ENCODE peak calls at places on chromosome 4, in nine cellular contexts. One of them, this sample, is unnamed.

GRCh38 chr4:176185068-176185467 is 10.3 kb downstream of the SPATA4 start:
- DNase-seq in left colon: no peak
- DNase-seq in spleen: no peak
- DNase-seq in D721Med: no peak
- DNase-seq in MCF 10A: peak
- DNase-seq in caudate nucleus: no peak
- DNase-seq in activated effector memory CD4-positive, alpha-beta T cell treated with Interleukin-2 at 50 U/mL for 16 hours: no peak
- DNase-seq in substantia nigra: no peak
- DNase-seq in omental fat pad: no peak
- DNase-seq in this sample: no peak

GRCh38 chr4:78219825-78220224 is 162.7 kb downstream of the FRAS1 start:
- DNase-seq in omental fat pad: no peak
- DNase-seq in D721Med: no peak
- DNase-seq in MCF 10A: no peak
- DNase-seq in activated effector memory CD4-positive, alpha-beta T cell treated with Interleukin-2 at 50 U/mL for 16 hours: no peak
- DNase-seq in caudate nucleus: no peak
- DNase-seq in substantia nigra: no peak
- DNase-seq in left colon: no peak
- DNase-seq in spleen: no peak
- DNase-seq in this sample: no peak

GRCh38 chr4:172666711-172667368 is 501.8 kb upstream of the GALNT7 start:
- DNase-seq in substantia nigra: no peak
- DNase-seq in spleen: no peak
- DNase-seq in caudate nucleus: no peak
- DNase-seq in MCF 10A: peak
- DNase-seq in left colon: no peak
- DNase-seq in omental fat pad: no peak
- DNase-seq in activated effector memory CD4-positive, alpha-beta T cell treated with Interleukin-2 at 50 U/mL for 16 hours: no peak
- DNase-seq in D721Med: no peak
- DNase-seq in this sample: no peak

GRCh38 chr4:168981460-168981859 is 28.6 kb downstream of the CBR4 start:
- DNase-seq in caudate nucleus: no peak
- DNase-seq in left colon: no peak
- DNase-seq in MCF 10A: no peak
- DNase-seq in activated effector memory CD4-positive, alpha-beta T cell treated with Interleukin-2 at 50 U/mL for 16 hours: no peak
- DNase-seq in substantia nigra: no peak
- DNase-seq in D721Med: no peak
- DNase-seq in omental fat pad: no peak
- DNase-seq in spleen: no peak
- DNase-seq in this sample: no peak

GRCh38 chr4:69075061-69075792 is 21.0 kb upstream of the UGT2B7 start:
- DNase-seq in caudate nucleus: no peak
- DNase-seq in spleen: no peak
- DNase-seq in MCF 10A: no peak
- DNase-seq in D721Med: no peak
- DNase-seq in omental fat pad: no peak
- DNase-seq in activated effector memory CD4-positive, alpha-beta T cell treated with Interleukin-2 at 50 U/mL for 16 hours: no peak
- DNase-seq in substantia nigra: no peak
- DNase-seq in left colon: no peak
- DNase-seq in this sample: no peak

GRCh38 chr4:99885063-99885664 is 9.1 kb downstream of the LAMTOR3 start:
- DNase-seq in left colon: no peak
- DNase-seq in MCF 10A: peak
- DNase-seq in spleen: no peak
- DNase-seq in activated effector memory CD4-positive, alpha-beta T cell treated with Interleukin-2 at 50 U/mL for 16 hours: no peak
- DNase-seq in omental fat pad: no peak
- DNase-seq in caudate nucleus: no peak
- DNase-seq in substantia nigra: no peak
- DNase-seq in D721Med: no peak
- DNase-seq in this sample: peak

GRCh38 chr4:129098578-129098977 is 2.6 kb downstream of the C4orf33 start:
- DNase-seq in D721Med: no peak
- DNase-seq in MCF 10A: no peak
- DNase-seq in activated effector memory CD4-positive, alpha-beta T cell treated with Interleukin-2 at 50 U/mL for 16 hours: no peak
- DNase-seq in left colon: no peak
- DNase-seq in caudate nucleus: no peak
- DNase-seq in omental fat pad: no peak
- DNase-seq in substantia nigra: no peak
- DNase-seq in spleen: no peak
- DNase-seq in this sample: no peak

GRCh38 chr4:157779084-157779483 is 393.7 kb downstream of the GASK1B start:
- DNase-seq in left colon: no peak
- DNase-seq in spleen: no peak
- DNase-seq in omental fat pad: no peak
- DNase-seq in D721Med: no peak
- DNase-seq in substantia nigra: no peak
- DNase-seq in MCF 10A: no peak
- DNase-seq in activated effector memory CD4-positive, alpha-beta T cell treated with Interleukin-2 at 50 U/mL for 16 hours: no peak
- DNase-seq in caudate nucleus: no peak
- DNase-seq in this sample: no peak

GRCh38 chr4:156898373-156899117 is 73.1 kb downstream of the PDGFC start:
- DNase-seq in omental fat pad: no peak
- DNase-seq in spleen: no peak
- DNase-seq in D721Med: no peak
- DNase-seq in MCF 10A: peak
- DNase-seq in activated effector memory CD4-positive, alpha-beta T cell treated with Interleukin-2 at 50 U/mL for 16 hours: no peak
- DNase-seq in left colon: no peak
- DNase-seq in substantia nigra: no peak
- DNase-seq in caudate nucleus: no peak
- DNase-seq in this sample: no peak

This sample was measured in T-helper 2 cell.